ENCODE peak calls at places on chromosomes 5 and 9, in seven cellular contexts. B, K, L, M, C, U and F are unnamed samples.
A peak's percentile ranks its signal among the peaks of the same experiment; 100 is the strongest.

GRCh38 chr5:3659907-3660306 is 64.3 kb downstream of the IRX1 start:
- DNase-seq in B (no peak), K (no peak), L (peak; percentile 3), M (no peak), C (no peak), U (no peak), F (no peak)

GRCh38 chr9:113523421-113524141 is 60.1 kb downstream of the RGS3 start:
- DNase-seq in B (peak; percentile 48), K (no peak), L (peak; percentile 76), M (no peak), C (no peak), U (no peak), F (no peak)

GRCh38 chr5:9445989-9446388 is 99.9 kb downstream of the SEMA5A start:
- DNase-seq in B (no peak), K (peak; percentile 41), L (peak; percentile 83), M (no peak), C (no peak), U (no peak), F (no peak)

GRCh38 chr9:70081120-70081495 is 37.5 kb downstream of the MAMDC2 start:
- DNase-seq in B (no peak), K (peak; percentile 82), L (no peak), M (no peak), C (no peak), U (no peak), F (no peak)

GRCh38 chr9:715743-716400 is 125.6 kb upstream of the DMRT1 start:
- DNase-seq in B (peak; percentile 30), K (peak; percentile 50), L (peak; percentile 21), M (no peak), C (no peak), U (no peak), F (no peak)

GRCh38 chr5:135880278-135880677 is 15.4 kb downstream of the IL9 start:
- DNase-seq in B (peak; percentile 2), K (peak; percentile 5), L (peak; percentile 12), M (no peak), C (peak; percentile 72), U (peak; percentile 52), F (peak; percentile 28)

GRCh38 chr9:133428579-133429215 is 6.5 kb downstream of the ADAMTS13 start:
- DNase-seq in B (no peak), K (no peak), L (peak; percentile 23), M (peak; percentile 17), C (peak; percentile 72), U (peak; percentile 65), F (peak; percentile 72)

GRCh38 chr5:126081209-126081608 is 342.0 kb upstream of the GRAMD2B start:
- DNase-seq in B (no peak), K (no peak), L (no peak), M (no peak), C (no peak), U (no peak), F (no peak)

GRCh38 chr5:126801174-126801991 is 24.4 kb downstream of the LMNB1 start:
- DNase-seq in B (no peak), K (no peak), L (no peak), M (no peak), C (no peak), U (no peak), F (no peak)